ENCODE peak calls at places on chromosome 13, in seven cellular contexts. N is GM04504; E is stimulated activated CD8-positive, alpha-beta memory T cell treated with anti-CD3 and anti-CD28 coated beads, Interleukin-15, amount 100 ng/mL, for 48 hours; K is activated CD4-positive, alpha-beta T cell treated with anti-CD3 and anti-CD28 coated beads for 24 hours; C is IMR-90; G is left lung; B is activated naive CD4-positive, alpha-beta T cell treated with Interleukin-2 at 50 U/mL for 16 hours. Q is an unnamed sample.

GRCh38 chr13:32175307-32175706 is 139.9 kb downstream of the ZAR1L start:
- DNase-seq in N (no peak), C (no peak), B (no peak), K (no peak), E (no peak), G (no peak), Q (no peak)

GRCh38 chr13:94656766-94657165 is 55.1 kb downstream of the GPR180 start:
- DNase-seq in N (peak), C (peak), E (no peak), G (no peak), B (peak), K (no peak), Q (peak)

GRCh38 chr13:22461854-22462565 is 718.8 kb upstream of the SGCG start:
- DNase-seq in E (no peak), N (no peak), B (no peak), K (no peak), G (no peak), C (no peak), Q (no peak)

GRCh38 chr13:114112231-114112825 is 20.1 kb downstream of the RASA3 start:
- DNase-seq in K (no peak), C (peak), G (no peak), E (no peak), N (no peak), B (no peak), Q (no peak)

GRCh38 chr13:60617863-60618733 is 221.1 kb downstream of the TDRD3 start:
- DNase-seq in C (peak), K (no peak), B (no peak), N (peak), E (no peak), G (no peak), Q (no peak)

GRCh38 chr13:77827350-77827749 is 91.3 kb downstream of the EDNRB start:
- DNase-seq in E (no peak), C (no peak), G (no peak), B (no peak), K (no peak), N (no peak), Q (no peak)

GRCh38 chr13:77892491-77892890 is 26.1 kb downstream of the EDNRB start:
- DNase-seq in G (no peak), K (no peak), N (no peak), B (no peak), E (no peak), C (no peak), Q (no peak)

GRCh38 chr13:101019126-101019525 is 344.5 kb upstream of the TMTC4 start:
- DNase-seq in G (no peak), B (no peak), N (no peak), C (no peak), K (no peak), E (no peak), Q (no peak)

GRCh38 chr13:42715909-42716308 is 65.5 kb upstream of the FAM216B start:
- DNase-seq in B (no peak), G (no peak), K (no peak), C (no peak), E (no peak), N (no peak), Q (no peak)

GRCh38 chr13:73937420-73937819 is 196.8 kb downstream of the KLF12 start:
- DNase-seq in N (no peak), K (no peak), G (no peak), C (no peak), E (no peak), B (no peak), Q (no peak)